ENCODE peak calls at places on chromosomes 13 and 19, in five cellular contexts. F is kidney glomerular epithelial cell; E is stimulated activated CD8-positive, alpha-beta memory T cell treated with anti-CD3 and anti-CD28 coated beads, Interleukin-4, amount 100 ng/mL, for 1 hour; L is HuH-7; Q is stimulated activated CD4-positive, alpha-beta T cell treated with anti-CD3 and anti-CD28 coated beads, Interleukin-2, amount 100 ng/mL, for 48 hours. C is an unnamed sample.
A peak's percentile ranks its signal among the peaks of the same experiment; 100 is the strongest.

GRCh38 chr13:39635564-39635963 is 19.9 kb upstream of the COG6 start:
- DNase-seq in F (no peak), Q (no peak), E (no peak), L (no peak), C (no peak)

GRCh38 chr13:112638919-112639318 is 50.9 kb upstream of the ATP11A start:
- DNase-seq in Q (no peak), E (no peak), F (no peak), L (no peak), C (no peak)

GRCh38 chr13:26048745-26049144 is 3.1 kb downstream of the SHISA2 start:
- DNase-seq in Q (no peak), E (no peak), L (no peak), F (no peak), C (no peak)

GRCh38 chr19:16249826-16250434 is 52.2 kb downstream of the AP1M1 start:
- DNase-seq in L (no peak), E (no peak), Q (no peak), F (no peak), C (no peak)

GRCh38 chr13:70960841-70961443 is 852.7 kb upstream of the KLHL1 start:
- DNase-seq in Q (no peak), L (peak; percentile 12), E (no peak), F (no peak), C (peak; percentile 11)

GRCh38 chr13:46386426-46386995 is 541 bp downstream of the RUBCNL start:
- DNase-seq in Q (no peak), L (no peak), F (no peak), E (no peak), C (no peak)

GRCh38 chr13:76917096-76917495 is 30.9 kb upstream of the KCTD12 start:
- DNase-seq in L (no peak), Q (no peak), F (no peak), E (no peak), C (no peak)

GRCh38 chr13:66915596-66916185 is 314.4 kb downstream of the PCDH9 start:
- DNase-seq in F (peak; percentile 10), E (no peak), Q (no peak), L (no peak), C (peak; percentile 13)

GRCh38 chr19:45883586-45883880 is 2.4 kb downstream of the IRF2BP1 start:
- DNase-seq in F (no peak), E (no peak), Q (no peak), L (no peak), C (no peak)

C was measured in RCC 7860.